ENCODE peak calls at places on chromosomes 6 and 20, in six cellular contexts. One of them, this sample, is unnamed.

GRCh38 chr6:160063771-160064413 is 57.7 kb upstream of the SLC22A1 start:
- DNase-seq in transverse colon: no peak
- DNase-seq in GM13977: no peak
- DNase-seq in GM12864: no peak
- DNase-seq in PC-3: peak
- DNase-seq in bronchial epithelial cell: no peak
- DNase-seq in this sample: no peak

GRCh38 chr6:169173532-169174268 is 79.9 kb downstream of the THBS2 start:
- DNase-seq in transverse colon: no peak
- DNase-seq in GM13977: no peak
- DNase-seq in GM12864: no peak
- DNase-seq in PC-3: peak
- DNase-seq in bronchial epithelial cell: peak
- DNase-seq in this sample: no peak

GRCh38 chr20:419556-420168 is 11.6 kb downstream of the RBCK1 start:
- DNase-seq in transverse colon: peak
- DNase-seq in GM13977: peak
- DNase-seq in GM12864: no peak
- DNase-seq in PC-3: no peak
- DNase-seq in bronchial epithelial cell: no peak
- DNase-seq in this sample: no peak

GRCh38 chr6:15518057-15518456 is 144.8 kb downstream of the DTNBP1 start:
- DNase-seq in transverse colon: no peak
- DNase-seq in GM13977: no peak
- DNase-seq in GM12864: no peak
- DNase-seq in PC-3: no peak
- DNase-seq in bronchial epithelial cell: no peak
- DNase-seq in this sample: no peak

GRCh38 chr6:100283288-100283687 is 181.4 kb downstream of the SIM1 start:
- DNase-seq in transverse colon: no peak
- DNase-seq in GM13977: no peak
- DNase-seq in GM12864: no peak
- DNase-seq in PC-3: peak
- DNase-seq in bronchial epithelial cell: peak
- DNase-seq in this sample: no peak

GRCh38 chr20:57258055-57258454 is 8.4 kb downstream of the BMP7 start:
- DNase-seq in transverse colon: no peak
- DNase-seq in GM13977: no peak
- DNase-seq in GM12864: no peak
- DNase-seq in PC-3: no peak
- DNase-seq in bronchial epithelial cell: no peak
- DNase-seq in this sample: no peak

GRCh38 chr6:155273438-155273837 is 9.6 kb downstream of the CLDN20 start:
- DNase-seq in transverse colon: no peak
- DNase-seq in GM13977: no peak
- DNase-seq in GM12864: no peak
- DNase-seq in PC-3: no peak
- DNase-seq in bronchial epithelial cell: peak
- DNase-seq in this sample: peak

GRCh38 chr6:33589723-33590530 is 9.9 kb upstream of the BAK1 start:
- DNase-seq in transverse colon: peak
- DNase-seq in GM13977: peak
- DNase-seq in GM12864: no peak
- DNase-seq in PC-3: peak
- DNase-seq in bronchial epithelial cell: peak
- DNase-seq in this sample: peak

GRCh38 chr20:2114990-2115681 is 13.5 kb downstream of the STK35 start:
- DNase-seq in transverse colon: no peak
- DNase-seq in GM13977: no peak
- DNase-seq in GM12864: no peak
- DNase-seq in PC-3: peak
- DNase-seq in bronchial epithelial cell: peak
- DNase-seq in this sample: no peak

GRCh38 chr20:59661621-59662020 is 57.3 kb downstream of the PHACTR3 start:
- DNase-seq in transverse colon: no peak
- DNase-seq in GM13977: no peak
- DNase-seq in GM12864: no peak
- DNase-seq in PC-3: no peak
- DNase-seq in bronchial epithelial cell: no peak
- DNase-seq in this sample: no peak

GRCh38 chr6:16711551-16712249 is 49.6 kb downstream of the ATXN1 start:
- DNase-seq in transverse colon: peak
- DNase-seq in GM13977: no peak
- DNase-seq in GM12864: no peak
- DNase-seq in PC-3: peak
- DNase-seq in bronchial epithelial cell: peak
- DNase-seq in this sample: no peak

GRCh38 chr6:79713701-79714322 is 82.7 kb downstream of the SH3BGRL2 start:
- DNase-seq in transverse colon: peak
- DNase-seq in GM13977: peak
- DNase-seq in GM12864: no peak
- DNase-seq in PC-3: peak
- DNase-seq in bronchial epithelial cell: peak
- DNase-seq in this sample: peak

GRCh38 chr6:31871068-31871659 is 7.6 kb downstream of the SLC44A4 start:
- DNase-seq in transverse colon: no peak
- DNase-seq in GM13977: no peak
- DNase-seq in GM12864: no peak
- DNase-seq in PC-3: no peak
- DNase-seq in bronchial epithelial cell: no peak
- DNase-seq in this sample: no peak

GRCh38 chr6:35473075-35473848 is 5.1 kb downstream of the RPL10A start:
- DNase-seq in transverse colon: no peak
- DNase-seq in GM13977: no peak
- DNase-seq in GM12864: no peak
- DNase-seq in PC-3: no peak
- DNase-seq in bronchial epithelial cell: no peak
- DNase-seq in this sample: peak

GRCh38 chr20:45329497-45330319 is 18.5 kb downstream of the SDC4 start:
- DNase-seq in transverse colon: no peak
- DNase-seq in GM13977: no peak
- DNase-seq in GM12864: no peak
- DNase-seq in PC-3: no peak
- DNase-seq in bronchial epithelial cell: no peak
- DNase-seq in this sample: no peak

GRCh38 chr6:140174509-140174908 is 800.1 kb upstream of the CITED2 start:
- DNase-seq in transverse colon: no peak
- DNase-seq in GM13977: no peak
- DNase-seq in GM12864: no peak
- DNase-seq in PC-3: peak
- DNase-seq in bronchial epithelial cell: peak
- DNase-seq in this sample: no peak

GRCh38 chr6:73309784-73310502 is 44.1 kb downstream of the DPPA5 start:
- DNase-seq in transverse colon: peak
- DNase-seq in GM13977: peak
- DNase-seq in GM12864: no peak
- DNase-seq in PC-3: peak
- DNase-seq in bronchial epithelial cell: peak
- DNase-seq in this sample: peak

GRCh38 chr6:43934183-43934802 is 164.3 kb downstream of the VEGFA start:
- DNase-seq in transverse colon: no peak
- DNase-seq in GM13977: no peak
- DNase-seq in GM12864: no peak
- DNase-seq in PC-3: no peak
- DNase-seq in bronchial epithelial cell: no peak
- DNase-seq in this sample: no peak

GRCh38 chr6:28589234-28589951 is 63.7 kb downstream of the GPX5 start:
- DNase-seq in transverse colon: peak
- DNase-seq in GM13977: peak
- DNase-seq in GM12864: peak
- DNase-seq in PC-3: peak
- DNase-seq in bronchial epithelial cell: peak
- DNase-seq in this sample: peak

GRCh38 chr6:38016824-38017223 is 197.3 kb downstream of the ZFAND3 start:
- DNase-seq in transverse colon: no peak
- DNase-seq in GM13977: no peak
- DNase-seq in GM12864: no peak
- DNase-seq in PC-3: no peak
- DNase-seq in bronchial epithelial cell: no peak
- DNase-seq in this sample: no peak

GRCh38 chr6:113562248-113562647 is 294.9 kb upstream of the MARCKS start:
- DNase-seq in transverse colon: no peak
- DNase-seq in GM13977: no peak
- DNase-seq in GM12864: no peak
- DNase-seq in PC-3: no peak
- DNase-seq in bronchial epithelial cell: no peak
- DNase-seq in this sample: no peak

GRCh38 chr6:55175778-55176084 is 1.4 kb downstream of the HCRTR2 start:
- DNase-seq in transverse colon: no peak
- DNase-seq in GM13977: no peak
- DNase-seq in GM12864: no peak
- DNase-seq in PC-3: no peak
- DNase-seq in bronchial epithelial cell: no peak
- DNase-seq in this sample: no peak

GRCh38 chr6:168219167-168219566 is 100.4 kb downstream of the DACT2 start:
- DNase-seq in transverse colon: no peak
- DNase-seq in GM13977: no peak
- DNase-seq in GM12864: no peak
- DNase-seq in PC-3: no peak
- DNase-seq in bronchial epithelial cell: no peak
- DNase-seq in this sample: no peak

GRCh38 chr20:58891076-58891685 is 38.7 kb downstream of the GNAS start:
- DNase-seq in transverse colon: peak
- DNase-seq in GM13977: peak
- DNase-seq in GM12864: no peak
- DNase-seq in PC-3: peak
- DNase-seq in bronchial epithelial cell: no peak
- DNase-seq in this sample: peak

GRCh38 chr6:53956068-53956711 is 155.1 kb upstream of the MLIP start:
- DNase-seq in transverse colon: peak
- DNase-seq in GM13977: peak
- DNase-seq in GM12864: no peak
- DNase-seq in PC-3: peak
- DNase-seq in bronchial epithelial cell: peak
- DNase-seq in this sample: peak

GRCh38 chr6:150196942-150197745 is 54.3 kb downstream of the PPP1R14C start:
- DNase-seq in transverse colon: peak
- DNase-seq in GM13977: no peak
- DNase-seq in GM12864: no peak
- DNase-seq in PC-3: no peak
- DNase-seq in bronchial epithelial cell: no peak
- DNase-seq in this sample: no peak

GRCh38 chr6:121881974-121882667 is 446.7 kb downstream of the GJA1 start:
- DNase-seq in transverse colon: no peak
- DNase-seq in GM13977: no peak
- DNase-seq in GM12864: no peak
- DNase-seq in PC-3: peak
- DNase-seq in bronchial epithelial cell: no peak
- DNase-seq in this sample: no peak

GRCh38 chr20:62925420-62926228 is 681 bp downstream of the DIDO1 start:
- DNase-seq in transverse colon: peak
- DNase-seq in GM13977: peak
- DNase-seq in GM12864: no peak
- DNase-seq in PC-3: peak
- DNase-seq in bronchial epithelial cell: no peak
- DNase-seq in this sample: no peak

GRCh38 chr6:150734235-150734634 is 131.3 kb upstream of the MTHFD1L start:
- DNase-seq in transverse colon: no peak
- DNase-seq in GM13977: no peak
- DNase-seq in GM12864: no peak
- DNase-seq in PC-3: peak
- DNase-seq in bronchial epithelial cell: peak
- DNase-seq in this sample: no peak

GRCh38 chr6:42316390-42316970 is 98.8 kb upstream of the MRPS10 start:
- DNase-seq in transverse colon: peak
- DNase-seq in GM13977: no peak
- DNase-seq in GM12864: peak
- DNase-seq in PC-3: peak
- DNase-seq in bronchial epithelial cell: no peak
- DNase-seq in this sample: no peak

GRCh38 chr6:147651249-147652063 is 143.0 kb downstream of the SAMD5 start:
- DNase-seq in transverse colon: peak
- DNase-seq in GM13977: no peak
- DNase-seq in GM12864: no peak
- DNase-seq in PC-3: peak
- DNase-seq in bronchial epithelial cell: peak
- DNase-seq in this sample: peak
- TF ChIP-seq CTCF in transverse colon: no peak
- TF ChIP-seq CTCF in GM13977: no peak
- TF ChIP-seq CTCF in GM12864: no peak
- TF ChIP-seq CTCF in PC-3: no peak
- TF ChIP-seq CTCF in bronchial epithelial cell: peak
- TF ChIP-seq CTCF in this sample: peak

GRCh38 chr20:9974324-9974723 is 60.5 kb upstream of the ANKEF1 start:
- DNase-seq in transverse colon: no peak
- DNase-seq in GM13977: no peak
- DNase-seq in GM12864: no peak
- DNase-seq in PC-3: peak
- DNase-seq in bronchial epithelial cell: no peak
- DNase-seq in this sample: no peak
- TF ChIP-seq CTCF in transverse colon: no peak
- TF ChIP-seq CTCF in GM13977: peak
- TF ChIP-seq CTCF in GM12864: peak
- TF ChIP-seq CTCF in PC-3: peak
- TF ChIP-seq CTCF in bronchial epithelial cell: no peak
- TF ChIP-seq CTCF in this sample: peak

DNA sequence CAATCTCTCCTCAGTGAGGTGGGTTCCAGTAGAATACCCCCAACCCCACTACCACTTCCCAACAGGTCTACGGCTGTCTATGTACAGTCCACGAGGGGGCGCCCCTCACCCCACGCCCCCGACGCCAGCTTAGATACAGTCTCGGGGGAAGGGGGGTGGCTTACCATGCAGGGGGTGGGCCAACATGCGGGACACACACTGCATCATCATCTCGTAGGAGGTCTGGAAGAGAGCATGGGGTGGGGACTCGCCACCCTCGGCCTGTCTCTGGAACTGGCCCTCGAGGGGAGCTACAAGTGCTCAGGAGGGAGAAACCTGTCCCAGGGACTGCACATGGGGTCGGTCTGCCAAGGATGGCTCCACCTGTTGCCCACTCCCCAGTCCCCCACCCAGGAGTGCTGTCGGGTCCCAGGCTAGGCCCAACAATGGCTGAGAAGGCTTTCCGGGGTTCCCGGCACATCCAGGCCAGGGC is 8.5 kb downstream of the MTCH1 start:
- DNase-seq in transverse colon: no peak
- DNase-seq in GM13977: peak
- DNase-seq in GM12864: no peak
- DNase-seq in PC-3: no peak
- DNase-seq in bronchial epithelial cell: no peak
- DNase-seq in this sample: peak
- TF ChIP-seq CTCF in transverse colon: peak
- TF ChIP-seq CTCF in GM13977: peak
- TF ChIP-seq CTCF in GM12864: peak
- TF ChIP-seq CTCF in PC-3: peak
- TF ChIP-seq CTCF in bronchial epithelial cell: peak
- TF ChIP-seq CTCF in this sample: peak

GRCh38 chr20:21493049-21493448 is 20.8 kb downstream of the NKX2-2 start:
- DNase-seq in transverse colon: no peak
- DNase-seq in GM13977: no peak
- DNase-seq in GM12864: no peak
- DNase-seq in PC-3: no peak
- DNase-seq in bronchial epithelial cell: no peak
- DNase-seq in this sample: no peak

DNA sequence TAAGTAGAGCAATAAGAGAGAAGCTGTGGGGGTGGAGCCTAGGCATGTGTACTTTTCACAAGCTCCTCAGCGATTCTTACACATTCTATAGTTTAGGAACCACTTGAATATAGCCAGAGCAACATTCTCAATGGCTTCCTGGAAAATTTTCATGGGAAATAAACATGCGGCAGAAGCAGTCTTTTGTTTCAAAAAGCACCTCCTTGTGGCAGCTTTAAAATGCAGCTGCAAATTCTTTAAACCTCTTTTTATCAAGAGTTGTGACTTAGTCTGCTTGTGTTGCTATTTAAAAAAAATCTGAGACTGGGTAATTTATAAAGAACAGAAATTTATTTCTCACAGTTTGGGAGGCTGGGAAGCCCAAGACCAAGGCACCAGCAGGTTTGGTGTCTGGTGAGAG is 23.8 kb downstream of the NKX2-2 start:
- DNase-seq in transverse colon: no peak
- DNase-seq in GM13977: no peak
- DNase-seq in GM12864: no peak
- DNase-seq in PC-3: peak
- DNase-seq in bronchial epithelial cell: no peak
- DNase-seq in this sample: no peak
- TF ChIP-seq CTCF in transverse colon: no peak
- TF ChIP-seq CTCF in GM13977: no peak
- TF ChIP-seq CTCF in GM12864: no peak
- TF ChIP-seq CTCF in PC-3: peak
- TF ChIP-seq CTCF in bronchial epithelial cell: no peak
- TF ChIP-seq CTCF in this sample: peak